ENCODE peak calls at places on chromosomes 6 and 20, in seven cellular contexts. V is NAMALWA; U is effector memory CD4-positive, alpha-beta T cell; J is CD8-positive, alpha-beta memory T cell; H is stimulated activated CD4-positive, alpha-beta T cell treated with anti-CD3 and anti-CD28 coated beads, Interleukin-2, amount 100 ng/mL, for 48 hours; S is T-cell; G is A172. K is an unnamed sample.

GRCh38 chr6:30075987-30076311 is 380 bp upstream of the RNF39 start:
- DNase-seq in V (no peak), U (no peak), J (no peak), H (no peak), S (no peak), G (peak), K (no peak)

GRCh38 chr20:18778993-18779392 is 34.6 kb upstream of the SCP2D1 start:
- DNase-seq in V (no peak), U (no peak), J (no peak), H (no peak), S (no peak), G (no peak), K (no peak)

GRCh38 chr6:167699141-167700036 is 127.3 kb upstream of the AFDN start:
- DNase-seq in V (peak), U (no peak), J (peak), H (peak), S (peak), G (peak), K (no peak)

GRCh38 chr6:148324297-148325007 is 18.2 kb upstream of the SASH1 start:
- DNase-seq in V (no peak), U (no peak), J (no peak), H (no peak), S (no peak), G (no peak), K (no peak)

GRCh38 chr20:2610941-2611720 is 41.3 kb upstream of the NOP56 start:
- DNase-seq in V (no peak), U (no peak), J (no peak), H (no peak), S (no peak), G (no peak), K (no peak)

GRCh38 chr6:85041376-85041775 is 277.0 kb upstream of the TBX18 start:
- DNase-seq in V (no peak), U (no peak), J (no peak), H (no peak), S (no peak), G (no peak), K (no peak)

GRCh38 chr6:37074053-37074827 is 68.8 kb downstream of the FGD2 start:
- DNase-seq in V (no peak), U (no peak), J (no peak), H (no peak), S (no peak), G (peak), K (no peak)

GRCh38 chr6:117531758-117532276 is 49.3 kb downstream of the DCBLD1 start:
- DNase-seq in V (no peak), U (no peak), J (no peak), H (no peak), S (no peak), G (no peak), K (no peak)

GRCh38 chr6:79536615-79536968 is 638 bp downstream of the LCA5 start:
- DNase-seq in V (peak), U (no peak), J (no peak), H (no peak), S (no peak), G (peak), K (no peak)

GRCh38 chr6:149899486-149899885 is 1.6 kb upstream of the RAET1E start:
- DNase-seq in V (no peak), U (no peak), J (no peak), H (no peak), S (no peak), G (no peak), K (no peak)

GRCh38 chr6:157741889-157742615 is 81.0 kb upstream of the SNX9 start:
- DNase-seq in V (no peak), U (no peak), J (no peak), H (no peak), S (no peak), G (no peak), K (no peak)

GRCh38 chr20:2314759-2315439 is 19.1 kb downstream of the TGM3 start:
- DNase-seq in V (no peak), U (no peak), J (no peak), H (no peak), S (no peak), G (peak), K (no peak)

GRCh38 chr6:49902856-49903255 is 36.5 kb upstream of the CRISP1 start:
- DNase-seq in V (no peak), U (no peak), J (no peak), H (no peak), S (no peak), G (no peak), K (no peak)

GRCh38 chr20:46642265-46642942 is 8.9 kb downstream of the SLC13A3 start:
- DNase-seq in V (no peak), U (no peak), J (no peak), H (no peak), S (no peak), G (no peak), K (no peak)

GRCh38 chr6:43774776-43775583 is 5.0 kb downstream of the VEGFA start:
- DNase-seq in V (peak), U (peak), J (peak), H (peak), S (peak), G (peak), K (peak)

GRCh38 chr20:1083431-1084080 is 34.8 kb upstream of the PSMF1 start:
- DNase-seq in V (peak), U (no peak), J (no peak), H (no peak), S (no peak), G (no peak), K (no peak)

GRCh38 chr20:6623989-6624388 is 143.5 kb upstream of the BMP2 start:
- DNase-seq in V (no peak), U (no peak), J (no peak), H (no peak), S (no peak), G (no peak), K (no peak)

GRCh38 chr6:43676962-43677606 is 10.5 kb downstream of the MRPS18A start:
- DNase-seq in V (no peak), U (no peak), J (no peak), H (no peak), S (no peak), G (no peak), K (no peak)

GRCh38 chr6:31578461-31579118 is 3.2 kb downstream of the TNF start:
- DNase-seq in V (no peak), U (no peak), J (no peak), H (no peak), S (no peak), G (peak), K (no peak)

GRCh38 chr6:11251553-11252358 is 19.3 kb upstream of the NEDD9 start:
- DNase-seq in V (no peak), U (no peak), J (no peak), H (no peak), S (no peak), G (peak), K (no peak)

GRCh38 chr6:12903246-12903645 is 186.7 kb downstream of the PHACTR1 start:
- DNase-seq in V (no peak), U (no peak), J (no peak), H (no peak), S (no peak), G (no peak), K (no peak)

GRCh38 chr6:26097268-26097875 is 10.1 kb downstream of the HFE start:
- DNase-seq in V (peak), U (peak), J (peak), H (peak), S (peak), G (peak), K (peak)

GRCh38 chr20:51043811-51044210 is 20.9 kb upstream of the KCNG1 start:
- DNase-seq in V (no peak), U (no peak), J (no peak), H (no peak), S (no peak), G (no peak), K (no peak)

GRCh38 chr6:117600008-117600743 is 2.1 kb downstream of the GOPC start:
- DNase-seq in V (peak), U (no peak), J (no peak), H (no peak), S (no peak), G (peak), K (no peak)